ENCODE peak calls at places on chromosomes 3 and 15, in four cellular contexts. V is IMR-90, T is A549, F is GM12878. X is an unnamed sample.

GRCh38 chr3:31252216-31253185 is 280.2 kb upstream of the STT3B start:
- DNase-seq in V (no peak), T (no peak), F (no peak), X (no peak)

GRCh38 chr15:58227706-58228543 is 89.7 kb downstream of the AQP9 start:
- DNase-seq in V (peak), T (peak), F (peak), X (peak)

GRCh38 chr3:82080261-82080660 is 318.8 kb upstream of the GBE1 start:
- DNase-seq in V (no peak), T (no peak), F (no peak), X (no peak)

GRCh38 chr3:113421082-113421481 is 20.2 kb downstream of the CFAP44 start:
- DNase-seq in V (no peak), T (no peak), F (peak), X (no peak)

GRCh38 chr3:123621510-123622189 is 36.8 kb upstream of the HACD2 start:
- DNase-seq in V (no peak), T (no peak), F (no peak), X (no peak)

GRCh38 chr3:157532529-157533297 is 29.5 kb upstream of the VEPH1 start:
- DNase-seq in V (peak), T (peak), F (peak), X (peak)

GRCh38 chr15:88894819-88895767 is at the start of gene HAPLN3:
- DNase-seq in V (peak), T (peak), F (no peak), X (no peak)

GRCh38 chr15:56519000-56519399 is 54.1 kb upstream of the MNS1 start:
- DNase-seq in V (no peak), T (no peak), F (no peak), X (no peak)

GRCh38 chr15:69504352-69505040 is 51.9 kb downstream of the RPLP1 start:
- DNase-seq in V (no peak), T (no peak), F (no peak), X (no peak)

GRCh38 chr3:125256675-125257074 is 44.1 kb upstream of the SLC12A8 start:
- DNase-seq in V (no peak), T (no peak), F (no peak), X (no peak)

GRCh38 chr15:58269455-58270414 is 131.6 kb downstream of the AQP9 start:
- DNase-seq in V (peak), T (peak), F (peak), X (peak)

GRCh38 chr15:77030928-77031375 is 36.0 kb downstream of the PSTPIP1 start:
- DNase-seq in V (no peak), T (no peak), F (no peak), X (no peak)
- TF ChIP-seq ELK1 in V (no peak), T (no peak), F (no peak), X (no peak)

GRCh38 chr3:49466047-49466446 is 4.0 kb upstream of the DAG1 start:
- DNase-seq in V (no peak), T (no peak), F (no peak), X (no peak)
- TF ChIP-seq ELK1 in V (no peak), T (no peak), F (no peak), X (no peak)

DNA sequence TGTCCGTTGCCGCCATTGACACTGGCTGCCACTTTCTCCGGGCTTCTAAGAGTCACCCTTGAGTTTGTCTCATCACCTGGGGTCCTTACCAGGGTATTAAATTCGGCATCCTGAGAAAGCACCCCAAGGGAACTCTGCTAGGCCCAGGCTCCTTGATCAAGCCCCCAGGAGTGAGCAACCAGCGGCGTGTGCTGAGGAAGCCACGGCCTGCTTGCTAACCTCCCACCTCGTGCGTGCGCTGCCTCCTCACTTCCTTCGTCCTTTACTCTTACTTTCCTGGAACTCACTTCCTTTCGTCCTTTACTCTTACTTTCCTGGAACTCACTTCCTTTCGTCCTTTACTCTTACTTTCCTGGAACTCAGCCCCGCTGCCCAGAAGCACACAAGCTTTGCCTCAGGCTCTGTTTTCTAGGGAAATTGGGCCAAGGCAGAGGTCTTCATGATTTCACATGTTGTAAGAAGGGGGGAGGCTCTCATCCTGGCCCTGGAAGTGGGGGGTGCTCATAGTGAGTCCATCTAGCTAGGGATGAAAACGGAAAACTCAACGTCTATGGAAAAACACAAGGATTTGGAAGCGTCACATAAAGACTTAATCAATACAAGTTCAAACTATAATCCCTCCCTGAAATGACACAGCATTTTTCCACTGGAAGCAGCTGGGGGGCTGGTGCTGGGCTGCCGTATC is 36.7 kb upstream of the BDH1 start:
- DNase-seq in V (no peak), T (no peak), F (no peak), X (no peak)
- TF ChIP-seq ELK1 in V (no peak), T (no peak), F (no peak), X (no peak)

DNA sequence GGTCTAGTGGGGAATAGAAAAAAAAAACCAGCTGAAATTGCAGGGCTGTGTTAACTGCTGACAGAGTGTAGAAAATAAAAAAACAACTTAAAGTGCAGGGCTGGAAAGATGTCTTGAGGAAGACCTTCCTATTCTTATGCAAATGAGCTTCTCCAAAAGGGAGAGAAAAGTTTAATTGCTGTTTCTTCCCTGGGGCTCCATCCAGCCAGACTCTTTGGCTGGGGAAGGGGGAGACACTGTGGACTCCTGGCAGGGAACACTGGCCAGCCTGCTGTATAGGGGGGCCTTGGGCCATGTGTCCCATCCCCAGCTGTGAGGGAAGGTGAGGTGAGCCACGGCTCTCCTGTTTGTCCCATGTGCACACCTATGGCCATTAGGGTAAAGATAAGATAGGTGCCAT is 901.8 kb downstream of the PLOD2 start:
- DNase-seq in V (no peak), T (no peak), F (no peak), X (no peak)
- TF ChIP-seq ELK1 in V (no peak), T (no peak), F (no peak), X (no peak)

GRCh38 chr3:155420869-155421486 is 127.5 kb upstream of the STRIT1 start:
- DNase-seq in V (no peak), T (no peak), F (no peak), X (no peak)
- TF ChIP-seq ELK1 in V (no peak), T (no peak), F (no peak), X (no peak)

GRCh38 chr3:45993421-45994027 is 2.1 kb downstream of the FYCO1 start:
- DNase-seq in V (no peak), T (no peak), F (no peak), X (no peak)

GRCh38 chr3:45992820-45993219 is 2.8 kb downstream of the FYCO1 start:
- DNase-seq in V (peak), T (no peak), F (no peak), X (no peak)

GRCh38 chr3:45992133-45992729 is 3.4 kb downstream of the FYCO1 start:
- DNase-seq in V (no peak), T (no peak), F (no peak), X (no peak)

GRCh38 chr3:45995370-45996192 is at the start of gene FYCO1:
- DNase-seq in V (peak), T (peak), F (peak), X (peak)

DNA sequence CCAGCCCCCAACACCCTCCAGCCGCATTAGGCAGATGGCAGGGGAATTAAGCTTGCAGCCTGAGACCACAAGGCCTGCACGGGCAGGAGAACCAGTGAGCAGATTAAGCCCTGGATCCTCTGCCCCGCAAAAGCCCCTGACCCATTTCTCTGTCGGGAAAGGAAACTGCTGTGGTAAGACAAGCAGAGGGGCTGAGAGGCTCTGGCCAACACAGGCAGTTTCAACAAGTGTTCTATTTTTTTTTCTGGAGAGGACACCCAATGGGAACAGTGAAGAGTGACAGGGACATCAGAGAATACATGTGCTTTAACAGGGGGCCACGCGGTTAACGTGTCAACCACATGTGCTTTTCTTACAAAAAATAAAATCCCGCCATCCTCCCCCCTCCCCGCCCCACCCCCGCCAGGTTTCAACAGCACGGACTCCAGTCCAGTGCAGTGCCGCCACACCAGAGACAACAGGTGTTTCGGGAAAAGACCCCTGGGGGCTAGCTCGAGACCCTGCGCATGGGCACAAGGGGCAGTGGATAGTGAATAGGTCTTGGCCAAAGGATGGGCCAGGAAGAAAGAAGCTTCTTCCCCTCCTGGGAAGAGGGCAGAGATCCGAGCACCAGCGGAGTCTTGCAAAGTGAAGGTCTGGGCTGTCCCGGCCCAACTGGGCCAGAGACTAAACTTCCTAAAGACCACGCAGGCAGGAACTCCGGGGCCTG is 809 bp downstream of the FYCO1 start:
- DNase-seq in V (no peak), T (no peak), F (no peak), X (peak)
- TF ChIP-seq ELK1 in V (no peak), T (no peak), F (no peak), X (no peak)

GRCh38 chr15:62850791-62851291 is 191.7 kb upstream of the TPM1 start:
- DNase-seq in V (peak), T (peak), F (no peak), X (no peak)
- TF ChIP-seq ELK1 in V (no peak), T (no peak), F (no peak), X (no peak)

DNA sequence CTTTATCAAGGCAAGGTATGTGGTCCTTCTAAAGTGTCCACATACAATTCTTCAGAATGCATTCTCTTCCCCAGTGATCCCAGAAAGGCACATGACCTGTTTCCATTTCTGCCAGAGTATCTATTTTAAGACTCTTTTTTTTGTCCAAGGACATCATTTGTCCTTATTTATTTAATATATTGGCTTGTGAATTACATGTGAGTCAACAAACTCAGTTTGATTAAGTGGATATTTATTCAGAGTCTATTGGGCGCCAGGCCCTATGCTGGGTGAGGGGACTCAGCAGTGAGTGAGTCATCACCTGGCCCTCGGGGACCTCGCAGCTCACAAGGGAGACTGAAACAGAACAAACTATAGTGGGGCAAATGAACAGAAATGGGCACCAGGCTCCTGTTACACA is 136.8 kb downstream of the SNRK start:
- DNase-seq in V (peak), T (no peak), F (no peak), X (no peak)
- TF ChIP-seq ELK1 in V (no peak), T (no peak), F (no peak), X (no peak)

DNA sequence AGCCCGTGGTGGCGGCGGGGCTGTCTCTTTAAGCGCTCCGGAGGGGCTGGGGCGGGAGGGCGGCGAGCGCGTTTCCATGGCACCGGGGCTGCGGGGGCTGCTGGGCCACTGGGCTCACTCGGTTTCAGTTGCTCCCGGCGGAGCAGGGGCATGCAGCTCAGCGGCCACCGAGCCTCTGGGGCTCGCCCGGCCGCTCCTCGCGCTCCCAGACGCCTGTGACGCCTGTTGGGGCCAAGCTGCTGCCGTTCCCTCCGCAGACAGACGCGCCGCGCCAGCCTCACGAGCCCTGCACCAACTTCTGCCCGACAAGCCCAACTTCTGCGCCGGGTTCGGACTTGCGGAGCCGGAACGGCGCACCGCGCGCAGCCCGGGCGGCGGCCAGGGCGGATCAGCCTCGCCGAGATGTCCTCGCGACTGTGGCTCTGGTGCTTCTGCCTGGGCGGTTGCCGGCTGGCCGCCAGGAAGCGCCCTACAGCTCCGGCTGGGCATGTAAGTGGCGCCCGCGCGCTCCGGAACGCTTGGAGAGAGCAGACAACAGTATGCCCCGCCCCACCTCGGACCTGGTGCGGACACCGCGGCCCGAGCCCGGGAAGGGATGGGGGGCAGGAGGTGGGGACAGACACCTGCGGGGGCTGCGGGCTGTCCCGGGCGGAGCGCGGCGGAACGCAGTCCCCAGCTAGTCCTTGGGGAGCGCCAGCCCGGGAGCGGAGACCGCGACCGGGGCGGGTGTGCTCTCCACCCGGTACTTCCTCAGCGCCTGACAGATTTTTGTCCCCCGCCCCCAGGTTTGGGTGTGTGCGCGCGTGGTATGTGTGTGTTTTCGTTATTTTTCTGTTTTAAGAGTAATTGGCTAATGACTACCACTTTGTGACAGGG is 154.1 kb upstream of the GOLIM4 start:
- DNase-seq in V (peak), T (peak), F (no peak), X (peak)
- TF ChIP-seq ELK1 in V (no peak), T (no peak), F (no peak), X (no peak)

GRCh38 chr15:76340198-76340801 is 3.7 kb downstream of the ISL2 start:
- DNase-seq in V (no peak), T (no peak), F (no peak), X (no peak)
- TF ChIP-seq ELK1 in V (no peak), T (no peak), F (no peak), X (no peak)

X was measured in K562.